ENCODE peak calls at places on chromosomes 3 and 15, in seven cellular contexts. X is transverse colon, R is SK-N-SH, M is testis, A is right atrium auricular region, K is lung, T is A673. N is an unnamed sample.

GRCh38 chr3:78666458-78666800 is 1101.4 kb downstream of the ROBO1 start:
- DNase-seq in X (no peak), R (no peak), M (no peak), A (no peak), K (no peak), T (no peak), N (no peak)

GRCh38 chr3:142705256-142705655 is 18.6 kb upstream of the TRPC1 start:
- DNase-seq in X (no peak), R (peak; percentile 20), M (no peak), A (no peak), K (no peak), T (no peak), N (no peak)

GRCh38 chr3:123758081-123758564 is 126.0 kb downstream of the MYLK start:
- DNase-seq in X (no peak), R (no peak), M (no peak), A (no peak), K (no peak), T (peak; percentile 94), N (no peak)

GRCh38 chr3:10511809-10512494 is 6.6 kb upstream of the ATP2B2 start:
- DNase-seq in X (no peak), R (no peak), M (no peak), A (no peak), K (no peak), T (no peak), N (no peak)

GRCh38 chr3:9224490-9224889 is 25.0 kb downstream of the SRGAP3 start:
- DNase-seq in X (no peak), R (no peak), M (no peak), A (no peak), K (no peak), T (no peak), N (no peak)

GRCh38 chr3:126056681-126057546 is 27.0 kb downstream of the SLC41A3 start:
- DNase-seq in X (no peak), R (peak; percentile 3), M (peak; percentile 91), A (peak; percentile 59), K (peak; percentile 26), T (no peak), N (no peak)

GRCh38 chr3:171658801-171659200 is 151.5 kb downstream of the PLD1 start:
- DNase-seq in X (no peak), R (no peak), M (no peak), A (no peak), K (no peak), T (no peak), N (no peak)

GRCh38 chr15:31511707-31512310 is 185.2 kb downstream of the KLF13 start:
- DNase-seq in X (no peak), R (no peak), M (no peak), A (no peak), K (peak; percentile 15), T (no peak), N (no peak)

GRCh38 chr15:39963806-39964205 is 29.9 kb downstream of the EIF2AK4 start:
- DNase-seq in X (no peak), R (no peak), M (no peak), A (no peak), K (no peak), T (no peak), N (no peak)

GRCh38 chr3:177448987-177449975 is 252.0 kb upstream of the TBL1XR1 start:
- DNase-seq in X (no peak), R (no peak), M (no peak), A (no peak), K (peak; percentile 58), T (peak; percentile 64), N (no peak)

GRCh38 chr3:190345878-190346277 is 23.6 kb upstream of the CLDN1 start:
- DNase-seq in X (no peak), R (no peak), M (no peak), A (no peak), K (no peak), T (no peak), N (no peak)

GRCh38 chr15:58407366-58407765 is 24.4 kb upstream of the LIPC start:
- DNase-seq in X (no peak), R (no peak), M (no peak), A (no peak), K (no peak), T (no peak), N (no peak)

GRCh38 chr3:142319094-142319493 is 93.7 kb upstream of the GK5 start:
- DNase-seq in X (no peak), R (no peak), M (no peak), A (no peak), K (no peak), T (no peak), N (no peak)

GRCh38 chr3:95460274-95460673 is 1354.1 kb upstream of the EPHA6 start:
- DNase-seq in X (no peak), R (peak; percentile 1), M (peak; percentile 26), A (no peak), K (no peak), T (no peak), N (no peak)

GRCh38 chr3:194472290-194472920 is 14.4 kb downstream of the ATP13A3 start:
- DNase-seq in X (no peak), R (peak; percentile 40), M (peak; percentile 49), A (no peak), K (no peak), T (peak; percentile 81), N (no peak)

GRCh38 chr15:30923429-30923828 is 19.7 kb downstream of the FAN1 start:
- DNase-seq in X (no peak), R (no peak), M (no peak), A (no peak), K (no peak), T (no peak), N (no peak)

GRCh38 chr15:41207687-41208448 is 22.7 kb downstream of the EXD1 start:
- DNase-seq in X (no peak), R (no peak), M (no peak), A (no peak), K (no peak), T (no peak), N (no peak)

DNA sequence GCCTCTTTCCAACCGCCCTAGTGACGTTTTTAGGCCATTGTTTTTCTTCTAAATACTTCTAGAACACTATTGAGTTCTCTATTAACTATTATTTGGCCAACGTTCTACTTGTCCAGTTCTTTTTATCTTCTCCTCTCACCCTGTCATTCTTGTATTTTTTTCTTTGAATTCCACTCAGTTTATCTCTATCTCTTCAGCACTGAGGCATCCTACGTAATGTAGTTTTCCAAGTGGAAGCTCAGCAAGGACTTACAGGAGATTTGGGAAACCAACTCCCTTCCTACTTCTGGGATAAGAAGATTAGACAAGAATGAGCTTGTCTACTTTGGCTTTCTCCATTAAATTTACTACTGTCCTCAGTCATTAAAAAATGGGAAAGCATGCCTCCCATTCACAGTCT is 21.4 kb upstream of the NR2F2 start:
- DNase-seq in X (no peak), R (no peak), M (no peak), A (no peak), K (no peak), T (no peak), N (no peak)
- H3K9me3 ChIP-seq in X (no peaks in the 10 kb centered on the region), R (no peaks in the 10 kb centered on the region), M (no peaks in the 10 kb centered on the region), A (no peaks in the 10 kb centered on the region), K (no peaks in the 10 kb centered on the region), T (no peaks in the 10 kb centered on the region), N (no peaks in the 10 kb centered on the region)

DNA sequence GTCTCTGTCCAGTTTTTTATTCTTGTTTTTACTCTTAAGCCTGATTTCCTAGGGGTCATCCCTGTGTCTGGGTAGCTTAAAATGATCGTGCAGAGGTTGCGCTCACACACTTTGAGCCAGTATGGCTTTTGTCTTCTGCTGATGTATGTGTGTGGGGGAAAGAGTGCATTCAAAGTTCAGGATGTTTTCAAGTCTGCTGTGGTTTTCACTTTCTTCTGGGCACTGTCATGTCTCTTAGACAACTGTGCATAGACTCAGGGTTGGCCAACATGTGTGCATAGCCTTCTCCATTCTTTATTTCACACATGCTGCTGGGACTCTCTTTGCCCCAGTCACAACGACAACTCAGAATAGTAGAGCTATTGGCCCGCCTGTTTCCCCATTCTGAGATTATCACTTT is 139.1 kb downstream of the WNT7A start:
- DNase-seq in X (no peak), R (no peak), M (no peak), A (no peak), K (no peak), T (no peak), N (no peak)
- H3K9me3 ChIP-seq in X (peaks cover 2% of the 10 kb centered on the region), R (peaks cover 3% of the 10 kb centered on the region), M (no peaks in the 10 kb centered on the region), A (peaks cover 15% of the 10 kb centered on the region), K (peaks cover 13% of the 10 kb centered on the region), T (peaks cover 10% of the 10 kb centered on the region), N (no peaks in the 10 kb centered on the region)

GRCh38 chr3:4373669-4374068 is 70.5 kb downstream of the SETMAR start:
- DNase-seq in X (no peak), R (no peak), M (no peak), A (no peak), K (no peak), T (no peak), N (no peak)

GRCh38 chr3:4380013-4380412 is 76.8 kb downstream of the SETMAR start:
- DNase-seq in X (no peak), R (no peak), M (no peak), A (no peak), K (no peak), T (no peak), N (no peak)

GRCh38 chr3:4376499-4376898 is 73.3 kb downstream of the SETMAR start:
- DNase-seq in X (no peak), R (no peak), M (no peak), A (no peak), K (no peak), T (no peak), N (no peak)
- H3K9me3 ChIP-seq in X (peaks cover 10% of the 10 kb centered on the region), R (peaks cover 8% of the 10 kb centered on the region), M (no peaks in the 10 kb centered on the region), A (peaks cover 22% of the 10 kb centered on the region), K (peaks cover 1% of the 10 kb centered on the region), T (peaks cover 8% of the 10 kb centered on the region), N (no peaks in the 10 kb centered on the region)

GRCh38 chr15:25208735-25209134 is 230.1 kb downstream of the UBE3A start:
- DNase-seq in X (no peak), R (no peak), M (no peak), A (no peak), K (no peak), T (no peak), N (no peak)
- H3K9me3 ChIP-seq in X (peaks cover 10% of the 10 kb centered on the region), R (no peaks in the 10 kb centered on the region), M (no peaks in the 10 kb centered on the region), A (no peaks in the 10 kb centered on the region), K (peaks cover 68% of the 10 kb centered on the region), T (peaks cover 49% of the 10 kb centered on the region), N (no peaks in the 10 kb centered on the region)

GRCh38 chr3:186509423-186509822 is 34.8 kb downstream of the CRYGS start:
- DNase-seq in X (no peak), R (no peak), M (no peak), A (no peak), K (no peak), T (no peak), N (no peak)
- H3K9me3 ChIP-seq in X (no peaks in the 10 kb centered on the region), R (no peaks in the 10 kb centered on the region), M (no peaks in the 10 kb centered on the region), A (no peaks in the 10 kb centered on the region), K (no peaks in the 10 kb centered on the region), T (no peaks in the 10 kb centered on the region), N (no peaks in the 10 kb centered on the region)